ENCODE peak calls at places on chromosome 12, in ten cellular contexts. D is stimulated activated CD4-positive, alpha-beta T cell treated with anti-CD3 and anti-CD28 coated beads, Interleukin-1b, Interleukin-23, amount 100 ng/mL, for 4 hours; R is thoracic aorta; N is NCI-H1436; X is left ventricle myocardium inferior; A is iris pigment epithelial cell; T is activated CD8-positive, alpha-beta memory T cell treated with anti-CD3 and anti-CD28 coated beads, Interleukin-2, amount 10 ng/mL, durations not matched to agents 7 days and 5 days; J is tibial nerve; B is T-helper 1 cell; W is activated naive CD4-positive, alpha-beta T cell. I is an unnamed sample.

GRCh38 chr12:5000204-5000603 is 43.5 kb upstream of the KCNA5 start:
- DNase-seq in D (no peak), R (no peak), N (no peak), X (no peak), A (no peak), T (no peak), J (no peak), B (no peak), W (no peak), I (no peak)

GRCh38 chr12:47078733-47079364 is 572 bp upstream of the PCED1B start:
- DNase-seq in D (no peak), R (no peak), N (peak), X (no peak), A (no peak), T (peak), J (no peak), B (no peak), W (no peak), I (peak)

GRCh38 chr12:109912790-109913189 is 12.7 kb downstream of the TCHP start:
- DNase-seq in D (no peak), R (no peak), N (no peak), X (no peak), A (peak), T (no peak), J (no peak), B (no peak), W (no peak), I (no peak)

GRCh38 chr12:47029903-47030302 is 49.5 kb upstream of the PCED1B start:
- DNase-seq in D (no peak), R (no peak), N (no peak), X (no peak), A (no peak), T (no peak), J (no peak), B (no peak), W (no peak), I (no peak)

GRCh38 chr12:916240-916639 is 33.3 kb downstream of the RAD52 start:
- DNase-seq in D (no peak), R (no peak), N (no peak), X (peak), A (no peak), T (peak), J (no peak), B (no peak), W (no peak), I (no peak)

GRCh38 chr12:67827820-67828383 is 161.3 kb upstream of the IFNG-AS1 start:
- DNase-seq in D (peak), R (peak), N (no peak), X (no peak), A (peak), T (peak), J (no peak), B (no peak), W (no peak), I (peak)

GRCh38 chr12:25151476-25151875 is 43.5 kb downstream of the DNAI7 start:
- DNase-seq in D (no peak), R (peak), N (no peak), X (peak), A (peak), T (no peak), J (no peak), B (no peak), W (no peak), I (no peak)

GRCh38 chr12:53600490-53601295 is 25.5 kb downstream of the ATF7 start:
- DNase-seq in D (no peak), R (no peak), N (no peak), X (no peak), A (no peak), T (no peak), J (no peak), B (no peak), W (no peak), I (no peak)

GRCh38 chr12:51823875-51824565 is 24.5 kb downstream of the FIGNL2 start:
- DNase-seq in D (peak), R (no peak), N (peak), X (no peak), A (peak), T (no peak), J (no peak), B (no peak), W (no peak), I (no peak)

GRCh38 chr12:85329913-85330312 is 49.9 kb downstream of the ALX1 start:
- DNase-seq in D (no peak), R (no peak), N (no peak), X (no peak), A (no peak), T (no peak), J (no peak), B (no peak), W (no peak), I (no peak)

GRCh38 chr12:76264617-76265016 is 83.6 kb downstream of the BBS10 start:
- DNase-seq in D (no peak), R (no peak), N (no peak), X (no peak), A (peak), T (no peak), J (no peak), B (no peak), W (no peak), I (no peak)

GRCh38 chr12:131723532-131723931 is 12.6 kb downstream of the SFSWAP start:
- DNase-seq in D (no peak), R (no peak), N (no peak), X (no peak), A (no peak), T (no peak), J (no peak), B (no peak), W (no peak), I (no peak)

GRCh38 chr12:73159952-73160351 is 887.8 kb downstream of the TRHDE start:
- DNase-seq in D (no peak), R (no peak), N (no peak), X (no peak), A (peak), T (no peak), J (no peak), B (no peak), W (no peak), I (no peak)

GRCh38 chr12:111192657-111193056 is 176.2 kb downstream of the PHETA1 start:
- DNase-seq in D (no peak), R (no peak), N (no peak), X (no peak), A (peak), T (no peak), J (no peak), B (no peak), W (no peak), I (no peak)

GRCh38 chr12:123471374-123472068 is 13.6 kb downstream of the SNRNP35 start:
- DNase-seq in D (no peak), R (no peak), N (no peak), X (peak), A (peak), T (no peak), J (no peak), B (no peak), W (no peak), I (no peak)

GRCh38 chr12:52805739-52806138 is 8.2 kb downstream of the KRT4 start:
- DNase-seq in D (no peak), R (no peak), N (no peak), X (no peak), A (no peak), T (no peak), J (no peak), B (no peak), W (no peak), I (no peak)

GRCh38 chr12:27333311-27334009 is 824 bp downstream of the BMAL2 start:
- DNase-seq in D (peak), R (no peak), N (peak), X (peak), A (no peak), T (peak), J (no peak), B (no peak), W (no peak), I (peak)

GRCh38 chr12:76784600-76785051 is 20.7 kb downstream of the ZDHHC17 start:
- DNase-seq in D (no peak), R (no peak), N (no peak), X (no peak), A (peak), T (no peak), J (no peak), B (no peak), W (no peak), I (no peak)

GRCh38 chr12:85057370-85057963 is 21.3 kb downstream of the LRRIQ1 start:
- DNase-seq in D (no peak), R (no peak), N (peak), X (no peak), A (peak), T (no peak), J (no peak), B (no peak), W (no peak), I (peak)

GRCh38 chr12:124350491-124350890 is 55.6 kb downstream of the RFLNA start:
- DNase-seq in D (no peak), R (no peak), N (no peak), X (no peak), A (no peak), T (no peak), J (no peak), B (no peak), W (no peak), I (no peak)

GRCh38 chr12:84763112-84763511 is 149.5 kb downstream of the SLC6A15 start:
- DNase-seq in D (no peak), R (no peak), N (no peak), X (no peak), A (peak), T (no peak), J (no peak), B (no peak), W (no peak), I (no peak)

GRCh38 chr12:122935318-122935717 is 30.9 kb downstream of the ABCB9 start:
- DNase-seq in D (no peak), R (no peak), N (no peak), X (no peak), A (no peak), T (no peak), J (no peak), B (no peak), W (no peak), I (no peak)

GRCh38 chr12:6044082-6044481 is 80.4 kb downstream of the VWF start:
- DNase-seq in D (no peak), R (no peak), N (no peak), X (no peak), A (no peak), T (no peak), J (no peak), B (no peak), W (no peak), I (no peak)

GRCh38 chr12:3043406-3043805 is 33.8 kb upstream of the TSPAN9 start:
- DNase-seq in D (no peak), R (no peak), N (no peak), X (no peak), A (no peak), T (no peak), J (no peak), B (no peak), W (no peak), I (no peak)

GRCh38 chr12:20189767-20190166 is 178.6 kb upstream of the PDE3A start:
- DNase-seq in D (no peak), R (no peak), N (no peak), X (no peak), A (no peak), T (no peak), J (no peak), B (no peak), W (no peak), I (no peak)

GRCh38 chr12:31016057-31016456 is 57.6 kb upstream of the DDX11 start:
- DNase-seq in D (no peak), R (no peak), N (no peak), X (no peak), A (no peak), T (no peak), J (no peak), B (no peak), W (no peak), I (no peak)

GRCh38 chr12:114612062-114612461 is 71.9 kb downstream of the TBX3 start:
- DNase-seq in D (no peak), R (no peak), N (no peak), X (no peak), A (no peak), T (no peak), J (no peak), B (no peak), W (no peak), I (no peak)

GRCh38 chr12:93449277-93449676 is 7.5 kb upstream of the UBE2N start:
- DNase-seq in D (no peak), R (no peak), N (no peak), X (no peak), A (no peak), T (no peak), J (no peak), B (no peak), W (no peak), I (no peak)